ENCODE peak calls at places on chromosome 2, in nine cellular contexts. S, Q, H, P, L, X, J, N and R are unnamed samples.
A peak's percentile ranks its signal among the peaks of the same experiment; 100 is the strongest.

GRCh38 chr2:33340265-33340664 is 136.2 kb upstream of the RASGRP3 start:
- DNase-seq in L (peak; percentile 84), N (no peak), H (no peak), S (no peak), J (peak; percentile 78), P (no peak), Q (no peak), X (no peak), R (no peak)

GRCh38 chr2:149082781-149083180 is 44.3 kb downstream of the LYPD6B start:
- DNase-seq in P (peak; percentile 28), J (no peak), N (no peak), X (peak; percentile 44), L (no peak), Q (no peak), S (no peak), H (no peak), R (no peak)

GRCh38 chr2:222485367-222486211 is 61.2 kb downstream of the SGPP2 start:
- DNase-seq in J (no peak), H (no peak), N (no peak), L (no peak), Q (no peak), P (peak; percentile 84), S (no peak), X (no peak), R (no peak)

GRCh38 chr2:18912225-18912888 is 323.0 kb upstream of the NT5C1B start:
- DNase-seq in P (no peak), Q (no peak), N (no peak), S (peak; percentile 40), H (no peak), X (no peak), L (no peak), J (no peak), R (no peak)

GRCh38 chr2:66305714-66306113 is 129.2 kb upstream of the MEIS1 start:
- DNase-seq in Q (no peak), N (peak; percentile 36), X (no peak), P (no peak), H (no peak), L (peak; percentile 89), S (no peak), J (peak; percentile 59), R (no peak)

GRCh38 chr2:144201126-144201525 is 318.8 kb downstream of the ZEB2 start:
- DNase-seq in Q (no peak), S (no peak), L (no peak), X (no peak), P (no peak), H (no peak), J (no peak), N (no peak), R (no peak)

GRCh38 chr2:105783151-105783738 is 38.5 kb downstream of the NCK2 start:
- DNase-seq in S (no peak), J (no peak), X (no peak), L (no peak), Q (no peak), N (no peak), H (no peak), P (no peak), R (no peak)

GRCh38 chr2:149617476-149617875 is 29.9 kb upstream of the MMADHC start:
- DNase-seq in Q (no peak), P (no peak), X (no peak), J (no peak), L (no peak), N (no peak), H (no peak), S (no peak), R (no peak)

GRCh38 chr2:38079111-38080052 is 3.4 kb upstream of the CYP1B1 start:
- DNase-seq in L (no peak), X (peak; percentile 66), H (no peak), Q (no peak), N (no peak), P (peak; percentile 38), J (no peak), S (no peak), R (no peak)

GRCh38 chr2:56008661-56009411 is 85.3 kb upstream of the EFEMP1 start:
- DNase-seq in Q (no peak), N (no peak), H (no peak), L (peak; percentile 86), P (peak; percentile 94), J (peak; percentile 23), S (no peak), X (peak; percentile 81), R (no peak)

GRCh38 chr2:201261911-201262310 is 1.6 kb downstream of the CASP8 start:
- DNase-seq in S (no peak), P (no peak), Q (no peak), N (no peak), J (no peak), L (no peak), X (no peak), H (no peak), R (no peak)

GRCh38 chr2:1685957-1686783 is 58.1 kb downstream of the PXDN start:
- DNase-seq in S (no peak), Q (no peak), X (peak; percentile 74), L (no peak), N (no peak), H (no peak), P (peak; percentile 27), J (no peak), R (no peak)

GRCh38 chr2:1686784-1687105 is 57.6 kb downstream of the PXDN start:
- DNase-seq in L (peak; percentile 91), P (no peak), X (no peak), J (no peak), S (no peak), Q (no peak), H (no peak), N (no peak), R (no peak)

GRCh38 chr2:1687254-1687653 is 57.1 kb downstream of the PXDN start:
- DNase-seq in S (no peak), P (no peak), L (no peak), N (no peak), J (no peak), Q (no peak), H (no peak), X (no peak), R (no peak)

GRCh38 chr2:1683297-1683696 is 61.0 kb downstream of the PXDN start:
- DNase-seq in P (no peak), H (no peak), Q (no peak), N (no peak), S (no peak), X (no peak), J (no peak), L (no peak), R (no peak)

GRCh38 chr2:1685078-1685956 is 59.0 kb downstream of the PXDN start:
- DNase-seq in H (no peak), X (no peak), P (no peak), Q (no peak), S (no peak), J (no peak), L (no peak), N (no peak), R (no peak)
- H3K4me1 ChIP-seq in H (no peaks in the 10 kb centered on the region), X (peaks cover 4% of the 10 kb centered on the region), P (no peaks in the 10 kb centered on the region), Q (no peaks in the 10 kb centered on the region), S (no peaks in the 10 kb centered on the region), J (no peaks in the 10 kb centered on the region), L (no peaks in the 10 kb centered on the region), N (no peaks in the 10 kb centered on the region), R (peaks cover 21% of the 10 kb centered on the region)

GRCh38 chr2:79980816-79981215 is 323.7 kb downstream of the LRRTM1 start:
- DNase-seq in Q (no peak), H (no peak), J (no peak), N (no peak), S (no peak), L (no peak), X (no peak), P (no peak), R (no peak)

GRCh38 chr2:79980116-79980515 is 324.4 kb downstream of the LRRTM1 start:
- DNase-seq in J (no peak), L (no peak), S (no peak), P (no peak), X (no peak), N (no peak), Q (no peak), H (no peak), R (no peak)

GRCh38 chr2:79981316-79981715 is 323.2 kb downstream of the LRRTM1 start:
- DNase-seq in X (no peak), L (no peak), N (no peak), Q (no peak), S (no peak), J (no peak), H (no peak), P (no peak), R (no peak)

GRCh38 chr2:79984476-79984875 is 320.1 kb downstream of the LRRTM1 start:
- DNase-seq in X (no peak), L (no peak), P (no peak), N (no peak), Q (no peak), H (no peak), S (no peak), J (no peak), R (no peak)

GRCh38 chr2:79982445-79982844 is 322.1 kb downstream of the LRRTM1 start:
- DNase-seq in H (peak; percentile 33), L (no peak), X (peak; percentile 71), P (peak; percentile 61), J (no peak), S (peak; percentile 18), N (no peak), Q (no peak), R (no peak)
- TF ChIP-seq CTCF in H (peak; percentile 66), L (peak; percentile 15), X (peak; percentile 80), P (peak; percentile 69), J (no peak), S (peak; percentile 56), N (no peak), Q (no peak), R (peak; percentile 29)

GRCh38 chr2:85022232-85022631 is 51.3 kb downstream of the KCMF1 start:
- DNase-seq in J (no peak), S (no peak), H (no peak), P (no peak), X (no peak), N (no peak), L (no peak), Q (no peak), R (no peak)

GRCh38 chr2:85017436-85018048 is 46.6 kb downstream of the KCMF1 start:
- DNase-seq in J (no peak), N (no peak), S (no peak), Q (no peak), L (no peak), P (no peak), H (no peak), X (no peak), R (no peak)

GRCh38 chr2:85018049-85018447 is 47.1 kb downstream of the KCMF1 start:
- DNase-seq in J (no peak), L (no peak), Q (no peak), X (no peak), N (no peak), P (no peak), H (no peak), S (no peak), R (no peak)

GRCh38 chr2:85015653-85016360 is 44.8 kb downstream of the KCMF1 start:
- DNase-seq in N (no peak), L (no peak), Q (no peak), S (no peak), X (no peak), H (no peak), P (no peak), J (no peak), R (no peak)

GRCh38 chr2:85019121-85019520 is 48.2 kb downstream of the KCMF1 start:
- DNase-seq in H (no peak), J (no peak), X (no peak), Q (no peak), N (no peak), L (no peak), P (no peak), S (peak; percentile 88), R (no peak)
- H3K4me1 ChIP-seq in H (peaks cover 8% of the 10 kb centered on the region), J (peaks cover 14% of the 10 kb centered on the region), X (no peaks in the 10 kb centered on the region), Q (peaks cover 36% of the 10 kb centered on the region), N (peaks cover 51% of the 10 kb centered on the region), L (peaks cover 33% of the 10 kb centered on the region), P (peaks cover 7% of the 10 kb centered on the region), S (peaks cover 18% of the 10 kb centered on the region), R (peaks cover 39% of the 10 kb centered on the region)

GRCh38 chr2:196613302-196613701 is 26.2 kb upstream of the CCDC150 start:
- DNase-seq in Q (no peak), L (no peak), P (no peak), N (no peak), J (no peak), X (no peak), S (no peak), H (no peak), R (no peak)
- TF ChIP-seq CTCF in Q (no peak), L (no peak), P (peak; percentile 13), N (no peak), J (no peak), X (peak; percentile 42), S (no peak), H (no peak), R (no peak)